ENCODE peak calls at places on chromosome 21, in seven cellular contexts. One of them, this sample, is unnamed.

GRCh38 chr21:32994305-32994704 is 31.4 kb upstream of the OLIG2 start:
- DNase-seq in BE2C: no peak
- DNase-seq in ovary: no peak
- DNase-seq in lower leg skin: no peak
- DNase-seq in left ventricle myocardium inferior: no peak
- DNase-seq in right atrium auricular region: no peak
- DNase-seq in heart left ventricle: no peak
- DNase-seq in this sample: peak; percentile 10

GRCh38 chr21:36320421-36321324 is 676 bp downstream of the MORC3 start:
- DNase-seq in BE2C: no peak
- DNase-seq in ovary: peak; percentile 69
- DNase-seq in lower leg skin: peak; percentile 69
- DNase-seq in left ventricle myocardium inferior: peak; percentile 25
- DNase-seq in right atrium auricular region: peak; percentile 66
- DNase-seq in heart left ventricle: peak; percentile 73
- DNase-seq in this sample: peak; percentile 76

GRCh38 chr21:31558839-31559367 is 100.6 kb upstream of the SOD1 start:
- DNase-seq in BE2C: peak; percentile 98
- DNase-seq in ovary: peak; percentile 66
- DNase-seq in lower leg skin: peak; percentile 79
- DNase-seq in left ventricle myocardium inferior: peak; percentile 86
- DNase-seq in right atrium auricular region: peak; percentile 89
- DNase-seq in heart left ventricle: peak; percentile 90
- DNase-seq in this sample: peak; percentile 98

GRCh38 chr21:37546299-37546908 is 179.8 kb downstream of the DYRK1A start:
- DNase-seq in BE2C: no peak
- DNase-seq in ovary: no peak
- DNase-seq in lower leg skin: no peak
- DNase-seq in left ventricle myocardium inferior: no peak
- DNase-seq in right atrium auricular region: peak; percentile 26
- DNase-seq in heart left ventricle: peak; percentile 5
- DNase-seq in this sample: no peak

GRCh38 chr21:41941941-41942340 is 11.9 kb downstream of the C2CD2 start:
- DNase-seq in BE2C: no peak
- DNase-seq in ovary: no peak
- DNase-seq in lower leg skin: no peak
- DNase-seq in left ventricle myocardium inferior: no peak
- DNase-seq in right atrium auricular region: no peak
- DNase-seq in heart left ventricle: no peak
- DNase-seq in this sample: no peak

GRCh38 chr21:41680444-41681335 is 86.2 kb downstream of the RIPK4 start:
- DNase-seq in BE2C: no peak
- DNase-seq in ovary: no peak
- DNase-seq in lower leg skin: no peak
- DNase-seq in left ventricle myocardium inferior: no peak
- DNase-seq in right atrium auricular region: no peak
- DNase-seq in heart left ventricle: no peak
- DNase-seq in this sample: no peak

GRCh38 chr21:37281993-37282392 is 14.9 kb upstream of the VPS26C start:
- DNase-seq in BE2C: no peak
- DNase-seq in ovary: no peak
- DNase-seq in lower leg skin: no peak
- DNase-seq in left ventricle myocardium inferior: no peak
- DNase-seq in right atrium auricular region: no peak
- DNase-seq in heart left ventricle: no peak
- DNase-seq in this sample: no peak

GRCh38 chr21:38863291-38863690 is 57.6 kb downstream of the ETS2 start:
- DNase-seq in BE2C: no peak
- DNase-seq in ovary: no peak
- DNase-seq in lower leg skin: no peak
- DNase-seq in left ventricle myocardium inferior: no peak
- DNase-seq in right atrium auricular region: no peak
- DNase-seq in heart left ventricle: no peak
- DNase-seq in this sample: no peak

GRCh38 chr21:35051287-35051818 is 2.3 kb upstream of the RUNX1 start:
- DNase-seq in BE2C: peak; percentile 11
- DNase-seq in ovary: no peak
- DNase-seq in lower leg skin: peak; percentile 84
- DNase-seq in left ventricle myocardium inferior: peak; percentile 83
- DNase-seq in right atrium auricular region: peak; percentile 93
- DNase-seq in heart left ventricle: peak; percentile 83
- DNase-seq in this sample: peak; percentile 89

GRCh38 chr21:35046880-35047229 is 2.2 kb downstream of the RUNX1 start:
- DNase-seq in BE2C: no peak
- DNase-seq in ovary: no peak
- DNase-seq in lower leg skin: no peak
- DNase-seq in left ventricle myocardium inferior: no peak
- DNase-seq in right atrium auricular region: peak; percentile 62
- DNase-seq in heart left ventricle: no peak
- DNase-seq in this sample: no peak

GRCh38 chr21:35048183-35048601 is 910 bp downstream of the RUNX1 start:
- DNase-seq in BE2C: no peak
- DNase-seq in ovary: no peak
- DNase-seq in lower leg skin: no peak
- DNase-seq in left ventricle myocardium inferior: no peak
- DNase-seq in right atrium auricular region: no peak
- DNase-seq in heart left ventricle: no peak
- DNase-seq in this sample: no peak

GRCh38 chr21:35050348-35051286 is 1.5 kb upstream of the RUNX1 start:
- DNase-seq in BE2C: no peak
- DNase-seq in ovary: no peak
- DNase-seq in lower leg skin: no peak
- DNase-seq in left ventricle myocardium inferior: no peak
- DNase-seq in right atrium auricular region: no peak
- DNase-seq in heart left ventricle: no peak
- DNase-seq in this sample: no peak

DNA sequence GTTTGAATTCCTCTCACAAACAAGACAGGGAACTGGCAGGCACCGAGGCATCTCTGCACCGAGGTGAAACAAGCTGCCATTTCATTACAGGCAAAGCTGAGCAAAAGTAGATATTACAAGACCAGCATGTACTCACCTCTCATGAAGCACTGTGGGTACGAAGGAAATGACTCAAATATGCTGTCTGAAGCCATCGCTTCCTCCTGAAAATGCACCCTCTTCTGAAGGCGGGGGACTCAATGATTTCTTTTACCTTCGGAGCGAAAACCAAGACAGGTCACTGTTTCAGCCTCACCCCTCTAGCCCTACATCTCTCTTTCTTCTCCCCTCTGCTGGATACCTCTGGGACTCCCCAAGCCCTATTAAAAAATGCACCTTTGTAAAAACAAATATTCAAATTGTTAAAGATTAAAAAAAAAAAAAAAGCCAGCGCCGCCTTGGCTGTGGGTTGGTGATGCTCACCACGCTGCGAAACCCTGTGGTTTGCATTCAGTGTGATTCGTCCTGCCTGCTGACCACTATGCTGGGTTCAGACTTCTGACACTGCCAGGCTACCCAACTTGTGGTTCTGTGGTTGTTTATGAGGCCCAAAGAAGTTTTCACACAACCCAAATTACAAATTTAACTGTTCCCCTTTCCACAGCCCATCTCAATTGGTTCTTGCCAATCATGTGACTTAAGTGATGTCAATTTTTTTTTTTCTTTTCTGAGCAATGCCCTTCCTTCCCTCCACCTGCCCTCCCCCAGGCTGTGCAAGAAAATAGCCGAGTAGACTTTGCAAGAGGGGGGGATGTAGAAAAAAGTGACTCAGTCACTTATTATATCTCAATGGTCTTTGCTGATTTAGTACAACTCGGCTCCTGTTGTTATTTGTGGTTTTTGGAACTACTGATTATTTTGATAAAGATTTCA is at the start of gene RUNX1:
- DNase-seq in BE2C: no peak
- DNase-seq in ovary: no peak
- DNase-seq in lower leg skin: no peak
- DNase-seq in left ventricle myocardium inferior: no peak
- DNase-seq in right atrium auricular region: no peak
- DNase-seq in heart left ventricle: peak; percentile 45
- DNase-seq in this sample: peak; percentile 96
- H3K4me3 ChIP-seq in BE2C: no peak within 1 kb of the TSS
- H3K4me3 ChIP-seq in ovary: no peak within 1 kb of the TSS
- H3K4me3 ChIP-seq in lower leg skin: peak within 1 kb of the TSS; percentile 7
- H3K4me3 ChIP-seq in left ventricle myocardium inferior: peak within 1 kb of the TSS; percentile 31
- H3K4me3 ChIP-seq in right atrium auricular region: no peak within 1 kb of the TSS
- H3K4me3 ChIP-seq in heart left ventricle: no peak within 1 kb of the TSS
- H3K4me3 ChIP-seq in this sample: peak within 1 kb of the TSS; percentile 64

GRCh38 chr21:44300262-44300959 is 558 bp downstream of the PFKL start:
- DNase-seq in BE2C: peak; percentile 49
- DNase-seq in ovary: peak; percentile 67
- DNase-seq in lower leg skin: peak; percentile 63
- DNase-seq in left ventricle myocardium inferior: peak; percentile 81
- DNase-seq in right atrium auricular region: peak; percentile 76
- DNase-seq in heart left ventricle: peak; percentile 86
- DNase-seq in this sample: peak; percentile 36

GRCh38 chr21:44303490-44303981 is 3.7 kb downstream of the PFKL start:
- DNase-seq in BE2C: no peak
- DNase-seq in ovary: no peak
- DNase-seq in lower leg skin: no peak
- DNase-seq in left ventricle myocardium inferior: no peak
- DNase-seq in right atrium auricular region: no peak
- DNase-seq in heart left ventricle: no peak
- DNase-seq in this sample: no peak

GRCh38 chr21:44301093-44301492 is 1.2 kb downstream of the PFKL start:
- DNase-seq in BE2C: no peak
- DNase-seq in ovary: no peak
- DNase-seq in lower leg skin: no peak
- DNase-seq in left ventricle myocardium inferior: no peak
- DNase-seq in right atrium auricular region: no peak
- DNase-seq in heart left ventricle: no peak
- DNase-seq in this sample: no peak

GRCh38 chr21:44304041-44304738 is 4.3 kb downstream of the PFKL start:
- DNase-seq in BE2C: no peak
- DNase-seq in ovary: no peak
- DNase-seq in lower leg skin: no peak
- DNase-seq in left ventricle myocardium inferior: no peak
- DNase-seq in right atrium auricular region: no peak
- DNase-seq in heart left ventricle: no peak
- DNase-seq in this sample: no peak

GRCh38 chr21:44301961-44302406 is 2.1 kb downstream of the PFKL start:
- DNase-seq in BE2C: no peak
- DNase-seq in ovary: no peak
- DNase-seq in lower leg skin: no peak
- DNase-seq in left ventricle myocardium inferior: no peak
- DNase-seq in right atrium auricular region: no peak
- DNase-seq in heart left ventricle: no peak
- DNase-seq in this sample: no peak
- TF ChIP-seq CTCF in BE2C: no peak
- TF ChIP-seq CTCF in ovary: no peak
- TF ChIP-seq CTCF in lower leg skin: no peak
- TF ChIP-seq CTCF in left ventricle myocardium inferior: no peak
- TF ChIP-seq CTCF in right atrium auricular region: no peak
- TF ChIP-seq CTCF in heart left ventricle: no peak
- TF ChIP-seq CTCF in this sample: no peak

DNA sequence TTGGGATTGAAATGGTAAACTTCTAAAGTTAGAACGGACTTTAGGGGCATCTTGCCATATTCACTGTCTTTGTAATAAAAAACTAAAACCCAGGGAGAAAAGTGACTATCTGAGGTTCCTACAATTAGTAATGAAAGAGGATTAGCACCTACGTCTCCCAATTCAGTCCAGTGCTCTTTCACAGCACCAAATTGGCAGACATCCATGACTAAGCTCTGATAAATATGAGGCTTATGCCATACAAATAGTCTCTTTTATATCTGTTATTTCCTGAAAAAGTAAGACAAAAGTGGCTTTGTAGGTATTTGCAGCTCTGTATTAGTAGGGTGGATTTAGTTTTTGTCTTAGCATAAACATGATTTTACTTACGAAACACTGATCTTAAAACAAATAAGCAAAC is 315.0 kb upstream of the NRIP1 start:
- DNase-seq in BE2C: no peak
- DNase-seq in ovary: no peak
- DNase-seq in lower leg skin: no peak
- DNase-seq in left ventricle myocardium inferior: no peak
- DNase-seq in right atrium auricular region: no peak
- DNase-seq in heart left ventricle: no peak
- DNase-seq in this sample: no peak
- H3K4me3 ChIP-seq in BE2C: no peak overlapping the region
- H3K4me3 ChIP-seq in ovary: no peak overlapping the region
- H3K4me3 ChIP-seq in lower leg skin: no peak overlapping the region
- H3K4me3 ChIP-seq in left ventricle myocardium inferior: no peak overlapping the region
- H3K4me3 ChIP-seq in right atrium auricular region: no peak overlapping the region
- H3K4me3 ChIP-seq in heart left ventricle: no peak overlapping the region
- H3K4me3 ChIP-seq in this sample: no peak overlapping the region

GRCh38 chr21:45335761-45336534 is 48.3 kb upstream of the POFUT2 start:
- DNase-seq in BE2C: peak; percentile 5
- DNase-seq in ovary: peak; percentile 8
- DNase-seq in lower leg skin: no peak
- DNase-seq in left ventricle myocardium inferior: peak; percentile 12
- DNase-seq in right atrium auricular region: no peak
- DNase-seq in heart left ventricle: no peak
- DNase-seq in this sample: no peak
- TF ChIP-seq CTCF in BE2C: no peak
- TF ChIP-seq CTCF in ovary: no peak
- TF ChIP-seq CTCF in lower leg skin: no peak
- TF ChIP-seq CTCF in left ventricle myocardium inferior: no peak
- TF ChIP-seq CTCF in right atrium auricular region: no peak
- TF ChIP-seq CTCF in heart left ventricle: no peak
- TF ChIP-seq CTCF in this sample: no peak